ENCODE peak calls at places on chromosomes 2 and 18, in ten cellular contexts. X, Z, J, B, Q, G, Y, F, N and C are unnamed samples.

GRCh38 chr18:28728891-28729290 is 552.0 kb upstream of the CDH2 start:
- DNase-seq in X (no peak), Z (no peak), J (no peak), B (no peak), Q (no peak), G (no peak), Y (peak), F (no peak), N (peak), C (no peak)

GRCh38 chr18:13051159-13051558 is 60.0 kb downstream of the CEP192 start:
- DNase-seq in X (no peak), Z (no peak), J (no peak), B (no peak), Q (no peak), G (no peak), Y (no peak), F (no peak), N (no peak), C (no peak)

GRCh38 chr2:172404824-172405223 is 22.6 kb upstream of the ITGA6 start:
- DNase-seq in X (no peak), Z (no peak), J (peak), B (no peak), Q (peak), G (no peak), Y (peak), F (no peak), N (peak), C (peak)

GRCh38 chr2:48715042-48715899 is 40.3 kb downstream of the LHCGR start:
- DNase-seq in X (no peak), Z (peak), J (no peak), B (peak), Q (no peak), G (no peak), Y (peak), F (peak), N (no peak), C (peak)

GRCh38 chr2:162013514-162014205 is 60.4 kb downstream of the DPP4 start:
- DNase-seq in X (no peak), Z (no peak), J (no peak), B (no peak), Q (no peak), G (no peak), Y (no peak), F (no peak), N (no peak), C (no peak)

GRCh38 chr2:160666019-160666676 is 172.5 kb upstream of the RBMS1 start:
- DNase-seq in X (no peak), Z (no peak), J (peak), B (no peak), Q (peak), G (no peak), Y (peak), F (no peak), N (peak), C (peak)

GRCh38 chr2:4792126-4792525 is 900.1 kb upstream of the SOX11 start:
- DNase-seq in X (no peak), Z (no peak), J (no peak), B (no peak), Q (no peak), G (no peak), Y (no peak), F (no peak), N (no peak), C (no peak)

GRCh38 chr2:239361311-239361642 is 39.5 kb downstream of the HDAC4 start:
- DNase-seq in X (no peak), Z (no peak), J (no peak), B (no peak), Q (no peak), G (no peak), Y (no peak), F (no peak), N (peak), C (peak)

GRCh38 chr2:234392230-234392629 is 104.7 kb downstream of the ARL4C start:
- DNase-seq in X (no peak), Z (no peak), J (no peak), B (no peak), Q (no peak), G (no peak), Y (no peak), F (no peak), N (no peak), C (no peak)

GRCh38 chr2:64873472-64873924 is 115.7 kb upstream of the SLC1A4 start:
- DNase-seq in X (peak), Z (peak), J (peak), B (peak), Q (no peak), G (peak), Y (peak), F (peak), N (no peak), C (no peak)
- H3K4me3 ChIP-seq in X (no peak), Z (no peak), J (no peak), B (peak), Q (no peak), G (peak), Y (no peak), F (peak), N (no peak), C (no peak)

DNA sequence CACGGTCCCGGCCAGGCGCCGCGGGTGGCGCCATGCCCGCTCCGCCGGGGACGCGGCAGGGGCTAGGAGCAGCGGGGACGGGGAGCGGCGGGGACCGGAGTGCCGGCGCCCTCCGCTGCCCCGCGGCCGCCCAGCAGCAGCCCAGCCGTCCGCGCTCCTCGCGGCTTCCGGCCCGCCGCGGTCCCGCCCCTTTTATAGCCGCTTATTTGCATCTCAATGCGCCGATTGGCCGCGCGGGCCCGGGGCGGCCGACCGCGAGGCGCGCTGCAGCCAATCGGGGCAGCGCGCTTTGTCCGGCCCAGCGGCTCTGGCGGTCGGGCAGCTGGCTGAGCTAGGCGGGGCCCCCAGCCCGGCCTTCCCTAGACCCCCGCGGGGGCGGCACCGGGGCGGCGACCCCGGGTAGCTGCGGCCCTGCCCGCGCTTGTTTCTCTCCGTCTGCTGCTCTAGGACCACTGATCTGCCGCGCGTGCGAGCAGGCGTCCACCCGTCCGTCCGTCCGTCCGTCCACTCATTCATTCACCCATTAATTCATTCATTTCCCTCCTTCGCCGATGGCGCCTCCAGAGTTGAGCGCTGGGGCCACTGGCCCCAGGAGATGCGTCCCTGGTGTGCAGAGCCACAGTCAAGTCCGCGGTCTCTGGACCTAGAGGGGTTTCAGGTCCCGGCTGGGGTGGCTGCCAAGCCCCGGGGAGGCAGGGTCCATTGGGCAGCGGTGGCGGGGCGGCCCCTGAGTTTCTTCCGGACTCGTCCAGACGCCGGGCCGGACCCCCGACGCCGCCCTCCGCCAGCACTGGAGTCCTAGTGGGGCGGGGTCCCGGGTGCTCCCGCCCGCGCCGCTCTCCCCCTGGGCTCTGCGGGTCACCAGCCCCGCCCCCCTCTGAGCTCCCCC is at the start of gene HES6:
- DNase-seq in X (peak), Z (peak), J (peak), B (peak), Q (no peak), G (peak), Y (peak), F (peak), N (peak), C (peak)
- H3K4me3 ChIP-seq in X (peak), Z (peak), J (peak), B (peak), Q (peak), G (peak), Y (peak), F (peak), N (peak), C (peak)

DNA sequence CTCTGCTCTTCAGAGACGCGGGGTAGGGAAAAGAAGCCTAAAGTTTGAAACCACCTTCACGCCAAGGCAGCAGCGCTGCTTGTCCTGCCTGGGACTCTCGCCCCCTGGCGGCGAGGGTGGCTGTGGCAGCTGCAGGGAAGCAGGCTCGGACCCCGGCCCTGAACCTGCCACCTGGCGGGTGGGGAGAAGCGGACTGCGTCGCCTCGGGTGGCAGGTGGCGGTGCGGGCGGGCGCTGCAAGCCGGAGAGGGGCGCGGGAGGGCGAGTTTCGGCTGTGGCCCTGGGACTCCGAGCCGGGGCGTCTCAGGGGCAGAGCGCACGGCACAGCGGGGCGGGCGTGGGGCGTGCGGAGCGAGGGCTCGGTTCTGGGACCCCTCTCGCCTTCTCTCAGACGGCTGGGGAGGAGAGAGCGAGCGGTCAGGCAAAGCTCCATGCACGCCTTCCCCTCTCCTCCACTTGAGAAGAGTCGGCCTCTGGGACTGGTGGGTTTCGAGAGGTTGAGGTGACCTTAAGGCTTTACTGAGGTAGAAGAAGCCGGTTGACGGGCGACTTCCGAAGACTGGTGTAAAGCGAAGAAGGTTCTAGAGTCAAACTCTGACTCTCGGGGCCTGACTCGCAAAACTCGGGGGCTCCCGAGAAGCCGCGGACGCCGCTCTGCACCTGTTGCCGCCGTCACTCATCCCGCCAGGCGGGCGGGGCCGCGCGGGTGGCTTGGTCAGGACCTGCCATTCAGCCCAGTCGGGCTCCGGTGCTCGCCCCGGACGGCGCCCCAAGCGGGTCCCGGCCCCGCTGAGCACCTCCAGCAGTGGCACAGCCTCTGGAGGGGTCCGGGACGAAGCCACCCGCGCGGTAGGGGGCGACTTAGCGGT is 1.1 kb upstream of the BOLL start:
- DNase-seq in X (peak), Z (no peak), J (no peak), B (no peak), Q (no peak), G (peak), Y (no peak), F (peak), N (no peak), C (no peak)
- H3K4me3 ChIP-seq in X (peak), Z (peak), J (peak), B (peak), Q (peak), G (peak), Y (no peak), F (peak), N (no peak), C (peak)

DNA sequence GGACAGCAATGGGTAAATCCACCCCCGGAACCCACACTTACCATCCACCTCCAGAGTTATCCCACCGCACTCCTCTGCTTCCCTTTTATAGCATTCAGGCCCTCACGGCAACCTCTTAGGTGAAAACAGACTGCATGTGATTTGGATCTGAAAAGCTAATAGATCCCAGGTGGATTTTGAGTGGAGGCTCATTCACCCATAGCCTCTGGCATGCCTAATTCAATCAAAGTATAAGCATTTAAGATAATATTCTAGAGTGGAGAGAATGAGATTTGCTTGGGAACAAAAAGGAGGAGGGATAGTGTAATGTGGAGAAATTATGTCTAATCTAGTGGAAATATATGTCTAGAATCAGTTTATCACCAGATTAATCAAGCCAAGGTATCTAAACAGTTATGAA is 17.1 kb downstream of the SLC14A1 start:
- DNase-seq in X (no peak), Z (no peak), J (no peak), B (no peak), Q (no peak), G (no peak), Y (no peak), F (no peak), N (no peak), C (no peak)
- H3K4me3 ChIP-seq in X (no peak), Z (no peak), J (no peak), B (no peak), Q (no peak), G (peak), Y (no peak), F (no peak), N (no peak), C (no peak)